ENCODE peak calls at places on chromosomes 7 and 10, in ten cellular contexts. M, K, I, D, P, Y, L, U, A and V are unnamed samples.

GRCh38 chr10:44911081-44911540 is at the start of gene TMEM72:
- DNase-seq in M (no peak), K (no peak), I (no peak), D (peak; percentile 88), P (peak; percentile 54), Y (no peak), L (peak; percentile 80), U (no peak), A (no peak), V (no peak)

GRCh38 chr7:65749518-65749917 is 123.4 kb upstream of the VKORC1L1 start:
- DNase-seq in M (no peak), K (no peak), I (no peak), D (no peak), P (no peak), Y (no peak), L (no peak), U (no peak), A (no peak), V (no peak)

GRCh38 chr10:15167411-15168295 is 840 bp downstream of the NMT2 start:
- DNase-seq in M (no peak), K (peak; percentile 39), I (peak; percentile 59), D (peak; percentile 92), P (peak; percentile 72), Y (peak; percentile 17), L (peak; percentile 83), U (peak; percentile 32), A (peak; percentile 62), V (no peak)

GRCh38 chr10:49387029-49387428 is 8.9 kb downstream of the DRGX start:
- DNase-seq in M (no peak), K (no peak), I (peak; percentile 63), D (no peak), P (no peak), Y (no peak), L (no peak), U (no peak), A (no peak), V (no peak)

GRCh38 chr7:55538538-55538937 is 33.8 kb downstream of the VOPP1 start:
- DNase-seq in M (no peak), K (no peak), I (peak; percentile 93), D (no peak), P (no peak), Y (no peak), L (no peak), U (no peak), A (no peak), V (no peak)

GRCh38 chr7:27245798-27246691 is 3.4 kb downstream of the EVX1 start:
- DNase-seq in M (no peak), K (no peak), I (peak; percentile 14), D (peak; percentile 86), P (no peak), Y (no peak), L (no peak), U (no peak), A (no peak), V (no peak)

GRCh38 chr7:23469961-23470250 is 385 bp downstream of the IGF2BP3 start:
- DNase-seq in M (no peak), K (no peak), I (no peak), D (peak; percentile 63), P (no peak), Y (no peak), L (no peak), U (no peak), A (no peak), V (no peak)

GRCh38 chr7:77537595-77538185 is 595 bp downstream of the PTPN12 start:
- DNase-seq in M (no peak), K (peak; percentile 32), I (no peak), D (no peak), P (peak; percentile 47), Y (no peak), L (peak; percentile 66), U (peak; percentile 40), A (peak; percentile 67), V (no peak)

GRCh38 chr7:108094375-108094774 is 35.8 kb downstream of the LAMB4 start:
- DNase-seq in M (no peak), K (no peak), I (peak; percentile 69), D (no peak), P (no peak), Y (no peak), L (no peak), U (no peak), A (no peak), V (no peak)

GRCh38 chr10:131822013-131822693 is 78.7 kb upstream of the PPP2R2D start:
- DNase-seq in M (no peak), K (no peak), I (no peak), D (peak; percentile 35), P (peak; percentile 6), Y (no peak), L (no peak), U (no peak), A (no peak), V (no peak)

GRCh38 chr10:97805096-97805879 is 33.5 kb upstream of the SFRP5 start:
- DNase-seq in M (no peak), K (no peak), I (no peak), D (no peak), P (peak; percentile 51), Y (peak; percentile 49), L (no peak), U (no peak), A (no peak), V (no peak)

GRCh38 chr10:78906734-78907385 is 161.9 kb upstream of the ZMIZ1 start:
- DNase-seq in M (no peak), K (no peak), I (no peak), D (peak; percentile 36), P (no peak), Y (no peak), L (no peak), U (no peak), A (no peak), V (no peak)

GRCh38 chr7:69596723-69597277 is 1.5 kb upstream of the AUTS2 start:
- DNase-seq in M (no peak), K (no peak), I (no peak), D (no peak), P (no peak), Y (no peak), L (no peak), U (no peak), A (no peak), V (no peak)

GRCh38 chr7:19098510-19098909 is 18.9 kb downstream of the TWIST1 start:
- DNase-seq in M (no peak), K (no peak), I (no peak), D (no peak), P (no peak), Y (no peak), L (no peak), U (no peak), A (no peak), V (no peak)

GRCh38 chr7:1716263-1717094 is 46.4 kb downstream of the ELFN1 start:
- DNase-seq in M (no peak), K (no peak), I (peak; percentile 39), D (no peak), P (no peak), Y (no peak), L (peak; percentile 28), U (no peak), A (no peak), V (no peak)

GRCh38 chr7:13920053-13920697 is 69.3 kb downstream of the ETV1 start:
- DNase-seq in M (no peak), K (no peak), I (peak; percentile 100), D (peak; percentile 38), P (no peak), Y (no peak), L (peak; percentile 87), U (no peak), A (no peak), V (no peak)

GRCh38 chr7:139242741-139243281 is 11.8 kb downstream of the UBN2 start:
- DNase-seq in M (no peak), K (no peak), I (peak; percentile 16), D (no peak), P (no peak), Y (no peak), L (no peak), U (no peak), A (no peak), V (no peak)

GRCh38 chr7:36692444-36692843 is 31.9 kb downstream of the AOAH start:
- DNase-seq in M (no peak), K (no peak), I (no peak), D (no peak), P (no peak), Y (no peak), L (no peak), U (no peak), A (no peak), V (no peak)

GRCh38 chr10:70575874-70576802 is 26.4 kb downstream of the PRF1 start:
- DNase-seq in M (no peak), K (peak; percentile 21), I (peak; percentile 94), D (no peak), P (no peak), Y (no peak), L (peak; percentile 83), U (no peak), A (peak; percentile 77), V (peak; percentile 81)

GRCh38 chr10:74988055-74988773 is 123.2 kb upstream of the SAMD8 start:
- DNase-seq in M (no peak), K (no peak), I (peak; percentile 40), D (no peak), P (no peak), Y (no peak), L (no peak), U (no peak), A (no peak), V (no peak)

GRCh38 chr7:84412161-84412969 is 217.8 kb upstream of the SEMA3A start:
- DNase-seq in M (no peak), K (no peak), I (peak; percentile 86), D (no peak), P (no peak), Y (no peak), L (no peak), U (no peak), A (no peak), V (no peak)

GRCh38 chr7:111903797-111904196 is 302.4 kb downstream of the DOCK4 start:
- DNase-seq in M (no peak), K (no peak), I (no peak), D (no peak), P (no peak), Y (no peak), L (no peak), U (no peak), A (no peak), V (no peak)

GRCh38 chr10:14571866-14572507 is 202.7 kb downstream of the FAM107B start:
- DNase-seq in M (peak; percentile 21), K (no peak), I (no peak), D (no peak), P (no peak), Y (no peak), L (no peak), U (peak; percentile 44), A (no peak), V (no peak)

GRCh38 chr7:114865564-114865963 is 56.3 kb upstream of the MDFIC start:
- DNase-seq in M (no peak), K (peak; percentile 43), I (peak; percentile 45), D (peak; percentile 82), P (peak; percentile 58), Y (peak; percentile 19), L (peak; percentile 52), U (no peak), A (peak; percentile 60), V (peak; percentile 25)

GRCh38 chr7:85392789-85393188 is 205.9 kb upstream of the SEMA3D start:
- DNase-seq in M (no peak), K (no peak), I (no peak), D (no peak), P (no peak), Y (no peak), L (no peak), U (no peak), A (no peak), V (no peak)

GRCh38 chr10:129706523-129706922 is 239.5 kb downstream of the MGMT start:
- DNase-seq in M (no peak), K (no peak), I (no peak), D (peak; percentile 38), P (no peak), Y (no peak), L (no peak), U (no peak), A (no peak), V (no peak)

GRCh38 chr10:124701881-124702656 is 42.1 kb downstream of the FAM53B start:
- DNase-seq in M (no peak), K (no peak), I (no peak), D (no peak), P (no peak), Y (no peak), L (no peak), U (no peak), A (peak; percentile 77), V (no peak)